ENCODE peak calls at places on chromosome 6, in seven cellular contexts. K, G, U, Y, N, M and Q are unnamed samples.

GRCh38 chr6:29887330-29887818 is 55.0 kb upstream of the HLA-A start:
- DNase-seq in K (no peak), G (no peak), U (no peak), Y (peak), N (peak), M (no peak), Q (peak)

GRCh38 chr6:154593122-154593521 is 82.6 kb upstream of the CNKSR3 start:
- DNase-seq in K (no peak), G (no peak), U (no peak), Y (peak), N (peak), M (no peak), Q (no peak)

GRCh38 chr6:15549371-15549770 is 113.5 kb downstream of the DTNBP1 start:
- DNase-seq in K (no peak), G (no peak), U (no peak), Y (no peak), N (no peak), M (peak), Q (no peak)

GRCh38 chr6:134481953-134482352 is 164.0 kb upstream of the SGK1 start:
- DNase-seq in K (no peak), G (no peak), U (no peak), Y (no peak), N (no peak), M (no peak), Q (no peak)

GRCh38 chr6:6891949-6892461 is 215.8 kb upstream of the RREB1 start:
- DNase-seq in K (no peak), G (no peak), U (no peak), Y (no peak), N (no peak), M (no peak), Q (no peak)

GRCh38 chr6:1636971-1637871 is 27.5 kb downstream of the FOXC1 start:
- DNase-seq in K (no peak), G (no peak), U (no peak), Y (peak), N (no peak), M (peak), Q (no peak)

GRCh38 chr6:148508401-148509151 is 165.9 kb downstream of the SASH1 start:
- DNase-seq in K (no peak), G (no peak), U (no peak), Y (no peak), N (no peak), M (no peak), Q (peak)

GRCh38 chr6:115362234-115362633 is 698.5 kb downstream of the FRK start:
- DNase-seq in K (no peak), G (no peak), U (no peak), Y (no peak), N (no peak), M (no peak), Q (no peak)

GRCh38 chr6:133502451-133503259 is 261.5 kb downstream of the EYA4 start:
- DNase-seq in K (no peak), G (peak), U (peak), Y (no peak), N (peak), M (no peak), Q (peak)

GRCh38 chr6:162069995-162070394 is 657.6 kb downstream of the PRKN start:
- DNase-seq in K (no peak), G (no peak), U (no peak), Y (no peak), N (no peak), M (no peak), Q (no peak)